ENCODE peak calls at places on chromosomes 3 and 15, in five cellular contexts. J is Daoy; N is iris pigment epithelial cell; K is HEK293T; B is stimulated activated CD4-positive, alpha-beta T cell treated with anti-CD3 and anti-CD28 coated beads, Interleukin-2, amount 100 ng/mL, for 48 hours. Z is an unnamed sample.

GRCh38 chr15:70602834-70603560 is 160.4 kb downstream of the UACA start:
- DNase-seq in K (no peak), B (no peak), N (no peak), J (no peak), Z (no peak)

GRCh38 chr3:7744850-7745249 is 756.8 kb upstream of the LMCD1 start:
- DNase-seq in J (no peak), K (no peak), N (no peak), B (no peak), Z (no peak)

GRCh38 chr15:101380146-101380545 is 85.1 kb upstream of the SNRPA1 start:
- DNase-seq in J (no peak), N (no peak), K (no peak), B (no peak), Z (no peak)

GRCh38 chr3:15243822-15244482 is 37.9 kb downstream of the CAPN7 start:
- DNase-seq in B (no peak), N (no peak), J (no peak), K (no peak), Z (no peak)

GRCh38 chr3:100984257-100984772 is 8.9 kb downstream of the ABI3BP start:
- DNase-seq in B (no peak), N (no peak), K (no peak), J (no peak), Z (no peak)

GRCh38 chr3:196220587-196220986 is 4.3 kb downstream of the SLC51A start:
- DNase-seq in J (no peak), K (no peak), B (no peak), N (no peak), Z (no peak)

GRCh38 chr3:165954171-165954570 is 116.9 kb upstream of the BCHE start:
- DNase-seq in J (no peak), N (no peak), B (no peak), K (no peak), Z (no peak)

GRCh38 chr15:68558318-68559305 is 20.2 kb upstream of the CORO2B start:
- DNase-seq in J (no peak), B (no peak), N (no peak), K (no peak), Z (peak)

GRCh38 chr3:62363275-62363674 is 10.1 kb downstream of the FEZF2 start:
- DNase-seq in J (peak), N (no peak), B (no peak), K (no peak), Z (no peak)

GRCh38 chr3:23712656-23713559 is 92.8 kb upstream of the UBE2E1 start:
- DNase-seq in N (peak), J (peak), B (no peak), K (no peak), Z (peak)

GRCh38 chr3:11236588-11237461 is 35.4 kb upstream of the ATG7 start:
- DNase-seq in J (peak), K (peak), B (peak), N (peak), Z (peak)

GRCh38 chr3:194740859-194741486 is 55.3 kb downstream of the FAM43A start:
- DNase-seq in J (peak), B (no peak), K (no peak), N (peak), Z (no peak)

GRCh38 chr3:137325170-137325569 is 367.4 kb downstream of the IL20RB start:
- DNase-seq in K (no peak), J (no peak), N (no peak), B (no peak), Z (no peak)

GRCh38 chr3:179852117-179852886 is 184.4 kb downstream of the PEX5L start:
- DNase-seq in K (no peak), N (peak), J (peak), B (no peak), Z (no peak)

GRCh38 chr3:194875581-194876402 is 190.1 kb downstream of the FAM43A start:
- DNase-seq in J (no peak), N (no peak), K (no peak), B (no peak), Z (no peak)

GRCh38 chr3:49238274-49239127 is 38.5 kb downstream of the C3orf62 start:
- DNase-seq in J (no peak), B (no peak), K (no peak), N (peak), Z (no peak)

GRCh38 chr15:72284781-72285180 is 12.4 kb upstream of the PARP6 start:
- DNase-seq in B (no peak), N (no peak), K (no peak), J (no peak), Z (no peak)

GRCh38 chr15:41559489-41560177 is 621 bp downstream of the TYRO3 start:
- DNase-seq in J (no peak), K (no peak), B (no peak), N (no peak), Z (no peak)